ENCODE peak calls at places on chromosomes 2 and 18, in five cellular contexts. W is AG04450; E is bronchial epithelial cell; X is effector memory CD4-positive, alpha-beta T cell; L is prostate gland. U is an unnamed sample.

GRCh38 chr2:128637481-128638155 is 318.9 kb upstream of the HS6ST1 start:
- DNase-seq in L (no peak), X (no peak), E (no peak), W (no peak), U (no peak)

GRCh38 chr18:55323051-55323994 is 264.7 kb downstream of the TCF4 start:
- DNase-seq in E (no peak), L (no peak), W (no peak), X (no peak), U (no peak)

GRCh38 chr2:133362061-133362476 is 206.2 kb downstream of the NCKAP5 start:
- DNase-seq in X (no peak), L (no peak), W (peak; percentile 26), E (peak; percentile 67), U (no peak)

GRCh38 chr2:236663671-236664101 is 94.1 kb downstream of the ACKR3 start:
- DNase-seq in E (peak; percentile 18), W (no peak), X (no peak), L (no peak), U (no peak)

GRCh38 chr18:52636536-52636935 is 296.5 kb downstream of the DCC start:
- DNase-seq in L (no peak), E (no peak), X (no peak), W (no peak), U (peak; percentile 3)

GRCh38 chr18:35892118-35892517 is 80.4 kb upstream of the RMP24 start:
- DNase-seq in E (no peak), L (no peak), W (no peak), X (no peak), U (no peak)

GRCh38 chr2:11093467-11093866 is 61.8 kb upstream of the SLC66A3 start:
- DNase-seq in E (no peak), X (no peak), W (no peak), L (no peak), U (no peak)

GRCh38 chr18:44051088-44051487 is 629.6 kb upstream of the SETBP1 start:
- DNase-seq in W (no peak), X (no peak), L (no peak), E (no peak), U (peak; percentile 11)

GRCh38 chr2:109644571-109645275 is 30.6 kb downstream of the SOWAHC start:
- DNase-seq in X (no peak), W (no peak), E (no peak), L (peak; percentile 72), U (peak; percentile 43)

GRCh38 chr18:62784966-62785413 is 69.6 kb downstream of the PHLPP1 start:
- DNase-seq in E (no peak), W (no peak), L (no peak), X (no peak), U (no peak)

GRCh38 chr2:71226965-71227560 is at the start of gene PAIP2B:
- DNase-seq in L (peak; percentile 99), W (peak; percentile 89), E (peak; percentile 98), X (peak; percentile 97), U (peak; percentile 99)

GRCh38 chr2:195509551-195509950 is 147.5 kb upstream of the SLC39A10 start:
- DNase-seq in W (no peak), X (no peak), L (no peak), E (no peak), U (no peak)

GRCh38 chr2:137049518-137049917 is 284.2 kb downstream of the THSD7B start:
- DNase-seq in X (no peak), L (no peak), E (no peak), W (no peak), U (no peak)

GRCh38 chr2:130808482-130809268 is 28.0 kb upstream of the ARHGEF4 start:
- DNase-seq in W (no peak), L (no peak), E (peak; percentile 99), X (no peak), U (no peak)

GRCh38 chr2:67619204-67619603 is 222.1 kb downstream of the ETAA1 start:
- DNase-seq in E (no peak), L (no peak), W (no peak), X (no peak), U (no peak)

GRCh38 chr2:109203246-109204011 is 74.4 kb downstream of the SH3RF3 start:
- DNase-seq in X (no peak), L (no peak), E (no peak), W (no peak), U (no peak)

GRCh38 chr2:44549856-44550255 is 188.1 kb downstream of the CAMKMT start:
- DNase-seq in E (peak; percentile 42), W (no peak), X (no peak), L (no peak), U (no peak)

GRCh38 chr18:63444567-63444966 is 22.3 kb upstream of the VPS4B start:
- DNase-seq in W (no peak), E (peak; percentile 99), X (no peak), L (no peak), U (no peak)

GRCh38 chr18:3262234-3263171 is 570 bp downstream of the MYL12B start:
- DNase-seq in X (peak; percentile 22), W (no peak), L (no peak), E (no peak), U (no peak)

GRCh38 chr2:233862261-233862768 is 5.9 kb downstream of the MSL3B start:
- DNase-seq in L (no peak), E (no peak), X (no peak), W (no peak), U (no peak)

GRCh38 chr2:241974851-241975592 is 105.5 kb downstream of the RTP5 start:
- DNase-seq in E (no peak), L (no peak), X (no peak), W (no peak), U (no peak)

GRCh38 chr2:367246-367645 is 79.4 kb upstream of the ALKAL2 start:
- DNase-seq in E (no peak), W (no peak), L (no peak), X (no peak), U (no peak)

GRCh38 chr2:64143154-64144056 is 815 bp downstream of the PELI1 start:
- DNase-seq in X (peak; percentile 26), W (no peak), L (peak; percentile 25), E (no peak), U (peak; percentile 25)

GRCh38 chr2:241207151-241207550 is 18.7 kb downstream of the ANO7 start:
- DNase-seq in L (no peak), W (no peak), E (no peak), X (no peak), U (no peak)

GRCh38 chr18:57839942-57840381 is 36.8 kb upstream of the ATP8B1 start:
- DNase-seq in L (no peak), W (peak; percentile 53), X (no peak), E (peak; percentile 87), U (no peak)

GRCh38 chr2:29479566-29479965 is 364.4 kb downstream of the CLIP4 start:
- DNase-seq in X (no peak), L (no peak), W (no peak), E (no peak), U (no peak)

GRCh38 chr2:29482341-29482740 is 367.1 kb downstream of the CLIP4 start:
- DNase-seq in W (no peak), E (no peak), L (no peak), X (no peak), U (no peak)

GRCh38 chr2:29480423-29480822 is 365.2 kb downstream of the CLIP4 start:
- DNase-seq in W (no peak), L (no peak), X (no peak), E (no peak), U (no peak)

GRCh38 chr2:29482867-29483266 is 367.7 kb downstream of the CLIP4 start:
- DNase-seq in E (no peak), W (no peak), L (no peak), X (no peak), U (no peak)

GRCh38 chr2:29481313-29481712 is 366.1 kb downstream of the CLIP4 start:
- DNase-seq in L (no peak), W (no peak), X (no peak), E (no peak), U (no peak)
- H3K27me3 ChIP-seq in L (no peaks in the 10 kb centered on the region), W (no peaks in the 10 kb centered on the region), X (no peaks in the 10 kb centered on the region), E (no peaks in the 10 kb centered on the region), U (no peaks in the 10 kb centered on the region)

DNA sequence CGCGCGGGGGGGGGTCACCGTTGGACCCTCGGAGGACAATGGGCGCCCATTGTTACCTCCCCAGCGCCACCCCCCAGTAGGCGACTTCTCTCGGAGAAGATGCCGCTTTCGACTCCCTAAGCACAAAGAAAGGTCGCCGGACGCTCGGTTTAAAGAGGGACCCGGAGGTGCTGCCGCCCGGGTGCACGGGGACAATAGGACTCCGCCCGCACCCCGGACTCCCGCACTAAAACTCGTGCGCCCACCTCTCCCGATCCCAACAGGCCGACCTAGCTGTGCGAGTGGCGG is 318 bp upstream of the CDC42EP3 start:
- DNase-seq in L (no peak), W (no peak), E (no peak), X (no peak), U (no peak)
- H3K27me3 ChIP-seq in L (no peaks in the 10 kb centered on the region), W (no peaks in the 10 kb centered on the region), E (no peaks in the 10 kb centered on the region), X (no peaks in the 10 kb centered on the region), U (no peaks in the 10 kb centered on the region)

GRCh38 chr2:88580088-88580487 is 47.2 kb downstream of the EIF2AK3 start:
- DNase-seq in W (no peak), X (no peak), E (no peak), L (no peak), U (no peak)
- H3K27me3 ChIP-seq in W (no peaks in the 10 kb centered on the region), X (no peaks in the 10 kb centered on the region), E (no peaks in the 10 kb centered on the region), L (no peaks in the 10 kb centered on the region), U (no peaks in the 10 kb centered on the region)

GRCh38 chr2:200702044-200702443 is 109.7 kb upstream of the BZW1 start:
- DNase-seq in E (no peak), X (no peak), L (no peak), W (no peak), U (no peak)
- H3K27me3 ChIP-seq in E (no peaks in the 10 kb centered on the region), X (no peaks in the 10 kb centered on the region), L (no peaks in the 10 kb centered on the region), W (no peaks in the 10 kb centered on the region), U (no peaks in the 10 kb centered on the region)

DNA sequence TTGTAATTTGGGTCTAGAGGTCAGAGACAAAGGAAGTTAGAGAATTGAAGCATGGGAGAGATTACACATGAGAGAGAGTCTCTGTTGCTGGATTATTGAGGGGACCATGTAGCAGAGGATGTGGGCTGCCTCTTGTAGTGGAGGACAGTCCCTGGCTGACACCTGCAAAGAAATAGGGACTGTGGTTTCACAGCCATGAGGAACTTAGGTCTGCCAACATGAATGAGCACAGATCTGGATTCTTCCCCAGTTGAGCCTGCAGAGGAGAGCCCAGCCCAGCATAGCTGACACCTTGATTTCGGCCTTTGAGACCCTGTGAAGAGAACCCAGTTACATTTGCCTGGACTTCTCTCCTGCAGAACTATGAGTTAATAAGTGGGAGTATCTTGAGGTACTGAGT is 179.5 kb upstream of the TWIST2 start:
- DNase-seq in E (no peak), W (no peak), X (no peak), L (no peak), U (no peak)
- H3K27me3 ChIP-seq in E (no peaks in the 10 kb centered on the region), W (peaks cover 8% of the 10 kb centered on the region), X (no peaks in the 10 kb centered on the region), L (no peaks in the 10 kb centered on the region), U (no peaks in the 10 kb centered on the region)

GRCh38 chr2:203596183-203596582 is 61.1 kb upstream of the RAPH1 start:
- DNase-seq in X (no peak), L (no peak), W (no peak), E (no peak), U (no peak)
- H3K27me3 ChIP-seq in X (no peaks in the 10 kb centered on the region), L (no peaks in the 10 kb centered on the region), W (no peaks in the 10 kb centered on the region), E (no peaks in the 10 kb centered on the region), U (no peaks in the 10 kb centered on the region)

U was measured in NT2/D1.